ENCODE peak calls at places on chromosomes 7 and 10, in ten cellular contexts. One of them, this sample, is unnamed.

GRCh38 chr10:4470231-4470840 is 355.7 kb upstream of the AKR1E2 start:
- DNase-seq in body of pancreas: no peak
- DNase-seq in prostate gland: no peak
- DNase-seq in tibial nerve: no peak
- DNase-seq in heart left ventricle: no peak
- DNase-seq in transverse colon: no peak
- DNase-seq in stomach: no peak
- DNase-seq in IMR-90: peak
- DNase-seq in sigmoid colon: no peak
- DNase-seq in ovary: no peak
- DNase-seq in this sample: no peak

GRCh38 chr7:34620425-34620824 is 37.6 kb upstream of the NPSR1 start:
- DNase-seq in body of pancreas: no peak
- DNase-seq in prostate gland: no peak
- DNase-seq in tibial nerve: no peak
- DNase-seq in heart left ventricle: no peak
- DNase-seq in transverse colon: no peak
- DNase-seq in stomach: no peak
- DNase-seq in IMR-90: no peak
- DNase-seq in sigmoid colon: no peak
- DNase-seq in ovary: no peak
- DNase-seq in this sample: no peak

GRCh38 chr7:37352974-37353948 is 95.4 kb downstream of the ELMO1 start:
- DNase-seq in body of pancreas: peak
- DNase-seq in prostate gland: no peak
- DNase-seq in tibial nerve: no peak
- DNase-seq in heart left ventricle: peak
- DNase-seq in transverse colon: peak
- DNase-seq in stomach: no peak
- DNase-seq in IMR-90: no peak
- DNase-seq in sigmoid colon: no peak
- DNase-seq in ovary: no peak
- DNase-seq in this sample: peak

GRCh38 chr10:93995182-93995581 is 1.5 kb downstream of the PLCE1 start:
- DNase-seq in body of pancreas: no peak
- DNase-seq in prostate gland: no peak
- DNase-seq in tibial nerve: no peak
- DNase-seq in heart left ventricle: no peak
- DNase-seq in transverse colon: no peak
- DNase-seq in stomach: no peak
- DNase-seq in IMR-90: no peak
- DNase-seq in sigmoid colon: no peak
- DNase-seq in ovary: no peak
- DNase-seq in this sample: no peak

GRCh38 chr7:2032876-2033407 is 199.8 kb downstream of the MAD1L1 start:
- DNase-seq in body of pancreas: no peak
- DNase-seq in prostate gland: no peak
- DNase-seq in tibial nerve: no peak
- DNase-seq in heart left ventricle: no peak
- DNase-seq in transverse colon: no peak
- DNase-seq in stomach: no peak
- DNase-seq in IMR-90: no peak
- DNase-seq in sigmoid colon: peak
- DNase-seq in ovary: peak
- DNase-seq in this sample: no peak

GRCh38 chr7:64504581-64505120 is 58.2 kb downstream of the ZNF680 start:
- DNase-seq in body of pancreas: no peak
- DNase-seq in prostate gland: no peak
- DNase-seq in tibial nerve: no peak
- DNase-seq in heart left ventricle: no peak
- DNase-seq in transverse colon: no peak
- DNase-seq in stomach: no peak
- DNase-seq in IMR-90: no peak
- DNase-seq in sigmoid colon: no peak
- DNase-seq in ovary: no peak
- DNase-seq in this sample: no peak

GRCh38 chr7:50156746-50157145 is 63.7 kb upstream of the ZPBP start:
- DNase-seq in body of pancreas: no peak
- DNase-seq in prostate gland: no peak
- DNase-seq in tibial nerve: no peak
- DNase-seq in heart left ventricle: no peak
- DNase-seq in transverse colon: no peak
- DNase-seq in stomach: no peak
- DNase-seq in IMR-90: no peak
- DNase-seq in sigmoid colon: no peak
- DNase-seq in ovary: no peak
- DNase-seq in this sample: no peak

GRCh38 chr10:72186213-72186612 is 29.6 kb upstream of the ANAPC16 start:
- DNase-seq in body of pancreas: no peak
- DNase-seq in prostate gland: no peak
- DNase-seq in tibial nerve: no peak
- DNase-seq in heart left ventricle: no peak
- DNase-seq in transverse colon: no peak
- DNase-seq in stomach: no peak
- DNase-seq in IMR-90: peak
- DNase-seq in sigmoid colon: no peak
- DNase-seq in ovary: no peak
- DNase-seq in this sample: no peak

GRCh38 chr7:376306-376969 is 86.5 kb downstream of the FOXL3 start:
- DNase-seq in body of pancreas: no peak
- DNase-seq in prostate gland: peak
- DNase-seq in tibial nerve: no peak
- DNase-seq in heart left ventricle: no peak
- DNase-seq in transverse colon: peak
- DNase-seq in stomach: peak
- DNase-seq in IMR-90: no peak
- DNase-seq in sigmoid colon: no peak
- DNase-seq in ovary: peak
- DNase-seq in this sample: no peak

GRCh38 chr10:32793033-32793432 is 165.0 kb downstream of the ITGB1 start:
- DNase-seq in body of pancreas: no peak
- DNase-seq in prostate gland: no peak
- DNase-seq in tibial nerve: no peak
- DNase-seq in heart left ventricle: no peak
- DNase-seq in transverse colon: no peak
- DNase-seq in stomach: no peak
- DNase-seq in IMR-90: no peak
- DNase-seq in sigmoid colon: no peak
- DNase-seq in ovary: no peak
- DNase-seq in this sample: no peak

GRCh38 chr7:129166745-129167144 is 21.7 kb upstream of the SMO start:
- DNase-seq in body of pancreas: no peak
- DNase-seq in prostate gland: no peak
- DNase-seq in tibial nerve: no peak
- DNase-seq in heart left ventricle: no peak
- DNase-seq in transverse colon: no peak
- DNase-seq in stomach: no peak
- DNase-seq in IMR-90: no peak
- DNase-seq in sigmoid colon: no peak
- DNase-seq in ovary: no peak
- DNase-seq in this sample: no peak

GRCh38 chr7:75711634-75712494 is 26.9 kb downstream of the HIP1 start:
- DNase-seq in body of pancreas: no peak
- DNase-seq in prostate gland: no peak
- DNase-seq in tibial nerve: no peak
- DNase-seq in heart left ventricle: peak
- DNase-seq in transverse colon: no peak
- DNase-seq in stomach: no peak
- DNase-seq in IMR-90: peak
- DNase-seq in sigmoid colon: no peak
- DNase-seq in ovary: no peak
- DNase-seq in this sample: no peak

GRCh38 chr7:98251251-98251843 is 685 bp downstream of the TECPR1 start:
- DNase-seq in body of pancreas: no peak
- DNase-seq in prostate gland: peak
- DNase-seq in tibial nerve: no peak
- DNase-seq in heart left ventricle: no peak
- DNase-seq in transverse colon: peak
- DNase-seq in stomach: peak
- DNase-seq in IMR-90: no peak
- DNase-seq in sigmoid colon: no peak
- DNase-seq in ovary: peak
- DNase-seq in this sample: no peak

GRCh38 chr10:14299516-14299915 is 31.2 kb downstream of the FRMD4A start:
- DNase-seq in body of pancreas: no peak
- DNase-seq in prostate gland: no peak
- DNase-seq in tibial nerve: no peak
- DNase-seq in heart left ventricle: no peak
- DNase-seq in transverse colon: no peak
- DNase-seq in stomach: no peak
- DNase-seq in IMR-90: no peak
- DNase-seq in sigmoid colon: no peak
- DNase-seq in ovary: no peak
- DNase-seq in this sample: no peak

GRCh38 chr7:92827464-92827863 is 8.9 kb downstream of the CDK6 start:
- DNase-seq in body of pancreas: peak
- DNase-seq in prostate gland: no peak
- DNase-seq in tibial nerve: no peak
- DNase-seq in heart left ventricle: no peak
- DNase-seq in transverse colon: no peak
- DNase-seq in stomach: no peak
- DNase-seq in IMR-90: no peak
- DNase-seq in sigmoid colon: no peak
- DNase-seq in ovary: no peak
- DNase-seq in this sample: no peak
- TF ChIP-seq POLR2A in body of pancreas: no peak
- TF ChIP-seq POLR2A in prostate gland: no peak
- TF ChIP-seq POLR2A in tibial nerve: no peak
- TF ChIP-seq POLR2A in heart left ventricle: no peak
- TF ChIP-seq POLR2A in transverse colon: no peak
- TF ChIP-seq POLR2A in stomach: no peak
- TF ChIP-seq POLR2A in IMR-90: no peak
- TF ChIP-seq POLR2A in sigmoid colon: no peak
- TF ChIP-seq POLR2A in ovary: no peak
- TF ChIP-seq POLR2A in this sample: no peak

GRCh38 chr7:137040745-137041144 is 172.3 kb downstream of the CHRM2 start:
- DNase-seq in body of pancreas: no peak
- DNase-seq in prostate gland: no peak
- DNase-seq in tibial nerve: no peak
- DNase-seq in heart left ventricle: peak
- DNase-seq in transverse colon: no peak
- DNase-seq in stomach: no peak
- DNase-seq in IMR-90: no peak
- DNase-seq in sigmoid colon: no peak
- DNase-seq in ovary: no peak
- DNase-seq in this sample: no peak
- H3K4me3 ChIP-seq in body of pancreas: no peak
- H3K4me3 ChIP-seq in prostate gland: no peak
- H3K4me3 ChIP-seq in tibial nerve: no peak
- H3K4me3 ChIP-seq in heart left ventricle: no peak
- H3K4me3 ChIP-seq in transverse colon: no peak
- H3K4me3 ChIP-seq in stomach: no peak
- H3K4me3 ChIP-seq in IMR-90: no peak
- H3K4me3 ChIP-seq in sigmoid colon: no peak
- H3K4me3 ChIP-seq in ovary: no peak
- H3K4me3 ChIP-seq in this sample: no peak

GRCh38 chr7:3207387-3207786 is 93.7 kb upstream of the SDK1 start:
- DNase-seq in body of pancreas: no peak
- DNase-seq in prostate gland: no peak
- DNase-seq in tibial nerve: no peak
- DNase-seq in heart left ventricle: no peak
- DNase-seq in transverse colon: no peak
- DNase-seq in stomach: no peak
- DNase-seq in IMR-90: no peak
- DNase-seq in sigmoid colon: no peak
- DNase-seq in ovary: no peak
- DNase-seq in this sample: no peak
- TF ChIP-seq POLR2A in body of pancreas: no peak
- TF ChIP-seq POLR2A in prostate gland: no peak
- TF ChIP-seq POLR2A in tibial nerve: no peak
- TF ChIP-seq POLR2A in heart left ventricle: no peak
- TF ChIP-seq POLR2A in transverse colon: no peak
- TF ChIP-seq POLR2A in stomach: no peak
- TF ChIP-seq POLR2A in IMR-90: no peak
- TF ChIP-seq POLR2A in sigmoid colon: no peak
- TF ChIP-seq POLR2A in ovary: no peak
- TF ChIP-seq POLR2A in this sample: no peak

DNA sequence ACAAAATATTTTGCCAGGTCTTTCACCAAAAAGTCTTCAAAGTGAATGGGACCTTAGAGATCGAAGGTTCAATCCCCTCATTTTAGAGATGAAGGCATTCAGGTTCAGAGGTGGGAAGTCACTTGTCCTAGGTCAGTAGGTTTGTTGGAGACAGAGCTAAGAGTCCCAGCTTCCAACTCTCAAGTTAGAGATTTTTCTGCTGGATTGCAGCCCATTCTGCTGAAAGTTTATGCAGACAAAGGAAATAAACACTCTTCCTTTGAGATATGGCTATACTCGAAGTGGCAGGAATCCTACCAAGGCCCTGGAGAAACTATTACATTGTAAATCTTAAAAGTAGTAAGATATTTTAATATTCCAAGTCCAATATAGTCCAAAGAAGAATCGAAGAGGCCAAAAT is 64.4 kb downstream of the LYZL1 start:
- DNase-seq in body of pancreas: no peak
- DNase-seq in prostate gland: no peak
- DNase-seq in tibial nerve: no peak
- DNase-seq in heart left ventricle: no peak
- DNase-seq in transverse colon: no peak
- DNase-seq in stomach: no peak
- DNase-seq in IMR-90: peak
- DNase-seq in sigmoid colon: no peak
- DNase-seq in ovary: no peak
- DNase-seq in this sample: no peak
- H3K4me3 ChIP-seq in body of pancreas: no peak
- H3K4me3 ChIP-seq in prostate gland: no peak
- H3K4me3 ChIP-seq in tibial nerve: no peak
- H3K4me3 ChIP-seq in heart left ventricle: no peak
- H3K4me3 ChIP-seq in transverse colon: no peak
- H3K4me3 ChIP-seq in stomach: no peak
- H3K4me3 ChIP-seq in IMR-90: no peak
- H3K4me3 ChIP-seq in sigmoid colon: no peak
- H3K4me3 ChIP-seq in ovary: no peak
- H3K4me3 ChIP-seq in this sample: no peak

This sample was measured in lower leg skin.